ENCODE peak calls at places on chromosomes 7 and 10, in ten cellular contexts. One of them, this sample, is unnamed. For H3K36me3, the result is how much of the 10 kb centered on the place peaks cover.

GRCh38 chr7:154503962-154504550 is 451.9 kb downstream of the DPP6 start:
- DNase-seq in suprapubic skin: no peak
- DNase-seq in left ventricle myocardium inferior: no peak
- DNase-seq in ovary: no peak
- DNase-seq in H1: no peak
- DNase-seq in Panc1: peak
- DNase-seq in brain microvascular endothelial cell: peak
- DNase-seq in body of pancreas: no peak
- DNase-seq in heart left ventricle: no peak
- DNase-seq in uterus: no peak
- DNase-seq in this sample: no peak

GRCh38 chr10:125025341-125025740 is 83.4 kb downstream of the ZRANB1 start:
- DNase-seq in suprapubic skin: no peak
- DNase-seq in left ventricle myocardium inferior: no peak
- DNase-seq in ovary: no peak
- DNase-seq in H1: no peak
- DNase-seq in Panc1: no peak
- DNase-seq in brain microvascular endothelial cell: no peak
- DNase-seq in body of pancreas: no peak
- DNase-seq in heart left ventricle: no peak
- DNase-seq in uterus: no peak
- DNase-seq in this sample: no peak

GRCh38 chr10:117544729-117545140 is 2.2 kb downstream of the EMX2 start:
- DNase-seq in suprapubic skin: peak
- DNase-seq in left ventricle myocardium inferior: no peak
- DNase-seq in ovary: peak
- DNase-seq in H1: no peak
- DNase-seq in Panc1: no peak
- DNase-seq in brain microvascular endothelial cell: no peak
- DNase-seq in body of pancreas: no peak
- DNase-seq in heart left ventricle: no peak
- DNase-seq in uterus: peak
- DNase-seq in this sample: no peak

GRCh38 chr10:25933653-25934608 is at the start of gene MYO3A:
- DNase-seq in suprapubic skin: no peak
- DNase-seq in left ventricle myocardium inferior: no peak
- DNase-seq in ovary: no peak
- DNase-seq in H1: no peak
- DNase-seq in Panc1: no peak
- DNase-seq in brain microvascular endothelial cell: no peak
- DNase-seq in body of pancreas: peak
- DNase-seq in heart left ventricle: no peak
- DNase-seq in uterus: no peak
- DNase-seq in this sample: no peak

GRCh38 chr7:123624527-123625183 is 23.0 kb downstream of the ASB15 start:
- DNase-seq in suprapubic skin: no peak
- DNase-seq in left ventricle myocardium inferior: peak
- DNase-seq in ovary: no peak
- DNase-seq in H1: peak
- DNase-seq in Panc1: peak
- DNase-seq in brain microvascular endothelial cell: no peak
- DNase-seq in body of pancreas: peak
- DNase-seq in heart left ventricle: no peak
- DNase-seq in uterus: no peak
- DNase-seq in this sample: peak

GRCh38 chr7:157320607-157320979 is 16.2 kb upstream of the DNAJB6 start:
- DNase-seq in suprapubic skin: no peak
- DNase-seq in left ventricle myocardium inferior: no peak
- DNase-seq in ovary: no peak
- DNase-seq in H1: no peak
- DNase-seq in Panc1: no peak
- DNase-seq in brain microvascular endothelial cell: no peak
- DNase-seq in body of pancreas: no peak
- DNase-seq in heart left ventricle: no peak
- DNase-seq in uterus: no peak
- DNase-seq in this sample: no peak

GRCh38 chr7:108016841-108017775 is 14.1 kb upstream of the LAMB1 start:
- DNase-seq in suprapubic skin: no peak
- DNase-seq in left ventricle myocardium inferior: no peak
- DNase-seq in ovary: no peak
- DNase-seq in H1: no peak
- DNase-seq in Panc1: no peak
- DNase-seq in brain microvascular endothelial cell: peak
- DNase-seq in body of pancreas: no peak
- DNase-seq in heart left ventricle: no peak
- DNase-seq in uterus: no peak
- DNase-seq in this sample: no peak

GRCh38 chr10:73771722-73772279 is 10.0 kb upstream of the CHCHD1 start:
- DNase-seq in suprapubic skin: no peak
- DNase-seq in left ventricle myocardium inferior: peak
- DNase-seq in ovary: peak
- DNase-seq in H1: no peak
- DNase-seq in Panc1: no peak
- DNase-seq in brain microvascular endothelial cell: peak
- DNase-seq in body of pancreas: peak
- DNase-seq in heart left ventricle: peak
- DNase-seq in uterus: no peak
- DNase-seq in this sample: peak

GRCh38 chr7:55641273-55641691 is 69.0 kb upstream of the VOPP1 start:
- DNase-seq in suprapubic skin: no peak
- DNase-seq in left ventricle myocardium inferior: no peak
- DNase-seq in ovary: peak
- DNase-seq in H1: peak
- DNase-seq in Panc1: peak
- DNase-seq in brain microvascular endothelial cell: peak
- DNase-seq in body of pancreas: peak
- DNase-seq in heart left ventricle: no peak
- DNase-seq in uterus: peak
- DNase-seq in this sample: peak

GRCh38 chr7:29883462-29884398 is 77.4 kb downstream of the WIPF3 start:
- DNase-seq in suprapubic skin: no peak
- DNase-seq in left ventricle myocardium inferior: no peak
- DNase-seq in ovary: no peak
- DNase-seq in H1: peak
- DNase-seq in Panc1: no peak
- DNase-seq in brain microvascular endothelial cell: no peak
- DNase-seq in body of pancreas: no peak
- DNase-seq in heart left ventricle: no peak
- DNase-seq in uterus: peak
- DNase-seq in this sample: peak

GRCh38 chr7:129734400-129734799 is 122.9 kb downstream of the NRF1 start:
- DNase-seq in suprapubic skin: no peak
- DNase-seq in left ventricle myocardium inferior: no peak
- DNase-seq in ovary: no peak
- DNase-seq in H1: no peak
- DNase-seq in Panc1: no peak
- DNase-seq in brain microvascular endothelial cell: no peak
- DNase-seq in body of pancreas: no peak
- DNase-seq in heart left ventricle: no peak
- DNase-seq in uterus: no peak
- DNase-seq in this sample: no peak

GRCh38 chr7:140605337-140605736 is 35.3 kb downstream of the DENND2A start:
- DNase-seq in suprapubic skin: no peak
- DNase-seq in left ventricle myocardium inferior: no peak
- DNase-seq in ovary: no peak
- DNase-seq in H1: no peak
- DNase-seq in Panc1: no peak
- DNase-seq in brain microvascular endothelial cell: peak
- DNase-seq in body of pancreas: no peak
- DNase-seq in heart left ventricle: no peak
- DNase-seq in uterus: no peak
- DNase-seq in this sample: no peak

GRCh38 chr10:5458425-5458824 is 40.9 kb downstream of the CALML5 start:
- DNase-seq in suprapubic skin: no peak
- DNase-seq in left ventricle myocardium inferior: no peak
- DNase-seq in ovary: no peak
- DNase-seq in H1: no peak
- DNase-seq in Panc1: no peak
- DNase-seq in brain microvascular endothelial cell: no peak
- DNase-seq in body of pancreas: no peak
- DNase-seq in heart left ventricle: no peak
- DNase-seq in uterus: no peak
- DNase-seq in this sample: no peak

GRCh38 chr10:12707461-12708185 is 293.9 kb downstream of the CCDC3 start:
- DNase-seq in suprapubic skin: no peak
- DNase-seq in left ventricle myocardium inferior: no peak
- DNase-seq in ovary: peak
- DNase-seq in H1: peak
- DNase-seq in Panc1: no peak
- DNase-seq in brain microvascular endothelial cell: peak
- DNase-seq in body of pancreas: no peak
- DNase-seq in heart left ventricle: peak
- DNase-seq in uterus: peak
- DNase-seq in this sample: no peak

GRCh38 chr7:122453432-122453831 is 148.9 kb upstream of the FEZF1 start:
- DNase-seq in suprapubic skin: no peak
- DNase-seq in left ventricle myocardium inferior: no peak
- DNase-seq in ovary: no peak
- DNase-seq in H1: no peak
- DNase-seq in Panc1: no peak
- DNase-seq in brain microvascular endothelial cell: no peak
- DNase-seq in body of pancreas: no peak
- DNase-seq in heart left ventricle: no peak
- DNase-seq in uterus: no peak
- DNase-seq in this sample: no peak

GRCh38 chr7:44752822-44753221 is 4.2 kb downstream of the ZMIZ2 start:
- DNase-seq in suprapubic skin: no peak
- DNase-seq in left ventricle myocardium inferior: no peak
- DNase-seq in ovary: no peak
- DNase-seq in H1: no peak
- DNase-seq in Panc1: no peak
- DNase-seq in brain microvascular endothelial cell: no peak
- DNase-seq in body of pancreas: no peak
- DNase-seq in heart left ventricle: no peak
- DNase-seq in uterus: no peak
- DNase-seq in this sample: no peak

DNA sequence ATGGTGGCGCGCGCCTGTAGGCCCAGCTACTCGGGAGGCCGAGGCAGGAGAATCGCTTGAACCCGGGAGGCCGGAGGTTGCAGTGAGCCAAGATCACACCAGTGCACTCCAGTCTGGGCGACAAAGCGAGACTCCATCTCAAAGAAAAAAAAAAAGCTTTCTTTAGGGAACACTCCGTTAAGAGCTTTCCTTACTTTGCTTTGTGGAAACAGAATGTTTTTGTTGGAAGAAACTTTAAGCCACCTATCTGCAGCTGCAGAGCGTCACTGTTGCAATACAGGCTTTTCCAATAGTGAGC is 641 bp upstream of the TPK1 start:
- DNase-seq in suprapubic skin: no peak
- DNase-seq in left ventricle myocardium inferior: no peak
- DNase-seq in ovary: no peak
- DNase-seq in H1: no peak
- DNase-seq in Panc1: no peak
- DNase-seq in brain microvascular endothelial cell: no peak
- DNase-seq in body of pancreas: no peak
- DNase-seq in heart left ventricle: no peak
- DNase-seq in uterus: no peak
- DNase-seq in this sample: no peak
- H3K4me3 ChIP-seq in suprapubic skin: peak
- H3K4me3 ChIP-seq in left ventricle myocardium inferior: peak
- H3K4me3 ChIP-seq in ovary: peak
- H3K4me3 ChIP-seq in H1: peak
- H3K4me3 ChIP-seq in Panc1: peak
- H3K4me3 ChIP-seq in brain microvascular endothelial cell: no peak
- H3K4me3 ChIP-seq in body of pancreas: no peak
- H3K4me3 ChIP-seq in heart left ventricle: no peak
- H3K4me3 ChIP-seq in uterus: peak
- H3K4me3 ChIP-seq in this sample: no peak

GRCh38 chr10:76230866-76231257 is 799.4 kb downstream of the LRMDA start:
- DNase-seq in suprapubic skin: no peak
- DNase-seq in left ventricle myocardium inferior: no peak
- DNase-seq in ovary: no peak
- DNase-seq in H1: no peak
- DNase-seq in Panc1: no peak
- DNase-seq in brain microvascular endothelial cell: no peak
- DNase-seq in body of pancreas: no peak
- DNase-seq in heart left ventricle: no peak
- DNase-seq in uterus: no peak
- DNase-seq in this sample: no peak
- TF ChIP-seq CTCF in suprapubic skin: no peak
- TF ChIP-seq CTCF in left ventricle myocardium inferior: no peak
- TF ChIP-seq CTCF in ovary: no peak
- TF ChIP-seq CTCF in H1: no peak
- TF ChIP-seq CTCF in Panc1: no peak
- TF ChIP-seq CTCF in brain microvascular endothelial cell: no peak
- TF ChIP-seq CTCF in body of pancreas: no peak
- TF ChIP-seq CTCF in heart left ventricle: no peak
- TF ChIP-seq CTCF in uterus: no peak
- TF ChIP-seq CTCF in this sample: no peak

GRCh38 chr10:61663466-61663865 is 737 bp downstream of the CABCOCO1 start:
- DNase-seq in suprapubic skin: no peak
- DNase-seq in left ventricle myocardium inferior: no peak
- DNase-seq in ovary: no peak
- DNase-seq in H1: no peak
- DNase-seq in Panc1: no peak
- DNase-seq in brain microvascular endothelial cell: no peak
- DNase-seq in body of pancreas: no peak
- DNase-seq in heart left ventricle: no peak
- DNase-seq in uterus: no peak
- DNase-seq in this sample: no peak
- H3K36me3 ChIP-seq in suprapubic skin: under half
- H3K36me3 ChIP-seq in left ventricle myocardium inferior: under half
- H3K36me3 ChIP-seq in ovary: under half
- H3K36me3 ChIP-seq in H1: under half
- H3K36me3 ChIP-seq in Panc1: under half
- H3K36me3 ChIP-seq in brain microvascular endothelial cell: under half
- H3K36me3 ChIP-seq in body of pancreas: under half
- H3K36me3 ChIP-seq in heart left ventricle: under half
- H3K36me3 ChIP-seq in uterus: under half
- H3K36me3 ChIP-seq in this sample: under half

GRCh38 chr7:88759216-88759955 is at the start of gene ZNF804B:
- DNase-seq in suprapubic skin: peak
- DNase-seq in left ventricle myocardium inferior: peak
- DNase-seq in ovary: peak
- DNase-seq in H1: peak
- DNase-seq in Panc1: no peak
- DNase-seq in brain microvascular endothelial cell: no peak
- DNase-seq in body of pancreas: peak
- DNase-seq in heart left ventricle: peak
- DNase-seq in uterus: no peak
- DNase-seq in this sample: no peak

GRCh38 chr7:88758355-88759215 is 915 bp upstream of the ZNF804B start:
- DNase-seq in suprapubic skin: no peak
- DNase-seq in left ventricle myocardium inferior: peak
- DNase-seq in ovary: peak
- DNase-seq in H1: peak
- DNase-seq in Panc1: no peak
- DNase-seq in brain microvascular endothelial cell: no peak
- DNase-seq in body of pancreas: peak
- DNase-seq in heart left ventricle: peak
- DNase-seq in uterus: no peak
- DNase-seq in this sample: peak

GRCh38 chr7:88759956-88760515 is 536 bp downstream of the ZNF804B start:
- DNase-seq in suprapubic skin: no peak
- DNase-seq in left ventricle myocardium inferior: no peak
- DNase-seq in ovary: no peak
- DNase-seq in H1: no peak
- DNase-seq in Panc1: no peak
- DNase-seq in brain microvascular endothelial cell: no peak
- DNase-seq in body of pancreas: no peak
- DNase-seq in heart left ventricle: no peak
- DNase-seq in uterus: no peak
- DNase-seq in this sample: no peak

GRCh38 chr7:88757371-88757770 is 2.1 kb upstream of the ZNF804B start:
- DNase-seq in suprapubic skin: no peak
- DNase-seq in left ventricle myocardium inferior: no peak
- DNase-seq in ovary: no peak
- DNase-seq in H1: no peak
- DNase-seq in Panc1: no peak
- DNase-seq in brain microvascular endothelial cell: no peak
- DNase-seq in body of pancreas: no peak
- DNase-seq in heart left ventricle: no peak
- DNase-seq in uterus: no peak
- DNase-seq in this sample: no peak

GRCh38 chr7:88756806-88757205 is 2.7 kb upstream of the ZNF804B start:
- DNase-seq in suprapubic skin: no peak
- DNase-seq in left ventricle myocardium inferior: no peak
- DNase-seq in ovary: no peak
- DNase-seq in H1: no peak
- DNase-seq in Panc1: no peak
- DNase-seq in brain microvascular endothelial cell: no peak
- DNase-seq in body of pancreas: no peak
- DNase-seq in heart left ventricle: no peak
- DNase-seq in uterus: no peak
- DNase-seq in this sample: no peak
- H3K4me3 ChIP-seq in suprapubic skin: no peak
- H3K4me3 ChIP-seq in left ventricle myocardium inferior: no peak
- H3K4me3 ChIP-seq in ovary: no peak
- H3K4me3 ChIP-seq in H1: no peak
- H3K4me3 ChIP-seq in Panc1: no peak
- H3K4me3 ChIP-seq in brain microvascular endothelial cell: no peak
- H3K4me3 ChIP-seq in body of pancreas: no peak
- H3K4me3 ChIP-seq in heart left ventricle: no peak
- H3K4me3 ChIP-seq in uterus: no peak
- H3K4me3 ChIP-seq in this sample: no peak

This sample was measured in mucosa of descending colon.